ENCODE peak calls at places on chromosomes 6 and 20, in seven cellular contexts. S, T, P, F, H, L and E are unnamed samples.

GRCh38 chr6:35300848-35301247 is 3.2 kb downstream of the DEF6 start:
- DNase-seq in S (no peak), T (no peak), P (no peak), F (no peak), H (no peak), L (no peak), E (no peak)

GRCh38 chr6:42394881-42395620 is 56.7 kb downstream of the TRERF1 start:
- DNase-seq in S (no peak), T (no peak), P (no peak), F (no peak), H (no peak), L (no peak), E (no peak)

GRCh38 chr20:61185841-61186601 is 66.0 kb upstream of the CDH4 start:
- DNase-seq in S (peak; percentile 24), T (no peak), P (no peak), F (no peak), H (no peak), L (peak; percentile 85), E (peak; percentile 88)

GRCh38 chr6:168536665-168537249 is 95.8 kb downstream of the SMOC2 start:
- DNase-seq in S (no peak), T (no peak), P (no peak), F (no peak), H (no peak), L (no peak), E (no peak)

GRCh38 chr6:71181565-71181964 is 107.0 kb upstream of the OGFRL1 start:
- DNase-seq in S (peak; percentile 69), T (no peak), P (no peak), F (no peak), H (no peak), L (peak; percentile 71), E (peak; percentile 91)

GRCh38 chr20:45626540-45626939 is 3.0 kb upstream of the WFDC10A start:
- DNase-seq in S (no peak), T (no peak), P (no peak), F (no peak), H (no peak), L (no peak), E (no peak)

GRCh38 chr20:9594284-9594875 is 80.0 kb downstream of the LAMP5 start:
- DNase-seq in S (no peak), T (no peak), P (no peak), F (no peak), H (no peak), L (peak; percentile 83), E (no peak)

GRCh38 chr6:1402868-1403267 is 13.5 kb downstream of the FOXF2 start:
- DNase-seq in S (no peak), T (no peak), P (no peak), F (no peak), H (no peak), L (no peak), E (no peak)

GRCh38 chr6:106807946-106808611 is 166.4 kb downstream of the CD24 start:
- DNase-seq in S (peak; percentile 9), T (no peak), P (no peak), F (no peak), H (no peak), L (no peak), E (no peak)

GRCh38 chr6:44050872-44051421 is 76.3 kb downstream of the MRPL14 start:
- DNase-seq in S (no peak), T (no peak), P (no peak), F (no peak), H (no peak), L (no peak), E (no peak)

GRCh38 chr6:145009691-145010090 is 724.6 kb downstream of the UTRN start:
- DNase-seq in S (no peak), T (no peak), P (no peak), F (no peak), H (no peak), L (no peak), E (peak; percentile 28)

GRCh38 chr6:114042267-114043075 is 71.5 kb upstream of the HDAC2 start:
- DNase-seq in S (no peak), T (no peak), P (no peak), F (no peak), H (no peak), L (no peak), E (peak; percentile 31)

GRCh38 chr6:114040871-114041270 is 69.9 kb upstream of the HDAC2 start:
- DNase-seq in S (no peak), T (no peak), P (no peak), F (no peak), H (no peak), L (no peak), E (peak; percentile 39)

GRCh38 chr6:114039835-114040234 is 68.9 kb upstream of the HDAC2 start:
- DNase-seq in S (no peak), T (no peak), P (no peak), F (no peak), H (no peak), L (no peak), E (no peak)
- TF ChIP-seq CTCF in S (no peak), T (no peak), P (no peak), F (no peak), H (no peak), L (no peak), E (no peak)

GRCh38 chr20:54642733-54643667 is 167.6 kb downstream of the DOK5 start:
- DNase-seq in S (no peak), T (no peak), P (no peak), F (no peak), H (no peak), L (no peak), E (no peak)
- TF ChIP-seq CTCF in S (no peak), T (no peak), P (no peak), F (no peak), H (no peak), L (no peak), E (no peak)

GRCh38 chr20:22245139-22245538 is 339.2 kb downstream of the FOXA2 start:
- DNase-seq in S (no peak), T (no peak), P (no peak), F (no peak), H (no peak), L (no peak), E (no peak)

GRCh38 chr20:22243063-22243462 is 341.3 kb downstream of the FOXA2 start:
- DNase-seq in S (no peak), T (no peak), P (no peak), F (no peak), H (no peak), L (no peak), E (no peak)

GRCh38 chr20:22248052-22248667 is 336.2 kb downstream of the FOXA2 start:
- DNase-seq in S (peak; percentile 28), T (no peak), P (no peak), F (no peak), H (no peak), L (peak; percentile 26), E (peak; percentile 9)
- TF ChIP-seq CTCF in S (peak; percentile 27), T (no peak), P (peak; percentile 22), F (peak; percentile 32), H (peak; percentile 59), L (peak; percentile 60), E (peak; percentile 33)

DNA sequence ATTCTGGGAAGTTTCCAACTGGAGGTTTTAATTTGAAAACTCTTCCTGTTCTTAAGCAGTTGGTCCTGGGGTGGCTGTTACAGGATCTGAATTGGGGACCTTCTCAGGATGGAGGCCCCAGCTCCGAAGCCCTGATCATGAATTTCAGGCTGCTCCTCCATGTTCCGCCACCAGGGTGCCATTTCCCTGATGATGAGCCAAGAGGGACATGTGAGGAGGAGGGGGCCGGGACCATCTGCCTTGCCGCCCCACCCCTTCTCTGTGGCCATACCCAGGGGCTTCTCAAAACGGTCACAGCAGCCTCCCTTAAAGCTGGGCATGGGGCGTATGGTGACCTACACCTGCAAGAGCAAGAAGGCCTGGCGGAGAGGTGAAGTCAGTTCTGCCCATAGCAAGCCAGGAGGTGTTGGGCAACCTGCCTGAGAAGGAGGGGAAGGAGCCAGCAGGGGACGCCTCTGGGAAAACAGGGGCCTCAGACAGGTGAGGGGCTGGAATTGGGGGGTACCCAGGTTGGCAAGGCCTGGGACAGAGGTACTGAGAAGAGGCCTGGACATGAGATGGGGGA is 3.6 kb upstream of the BAK1 start:
- DNase-seq in S (peak; percentile 49), T (no peak), P (no peak), F (no peak), H (no peak), L (peak; percentile 39), E (no peak)
- TF ChIP-seq CTCF in S (peak; percentile 46), T (no peak), P (peak; percentile 50), F (no peak), H (peak; percentile 24), L (peak; percentile 9), E (peak; percentile 32)

GRCh38 chr6:127103482-127103881 is 15.0 kb upstream of the RSPO3 start:
- DNase-seq in S (no peak), T (no peak), P (no peak), F (no peak), H (no peak), L (peak; percentile 85), E (no peak)

GRCh38 chr6:127102859-127103258 is 15.6 kb upstream of the RSPO3 start:
- DNase-seq in S (no peak), T (no peak), P (no peak), F (no peak), H (no peak), L (no peak), E (no peak)

GRCh38 chr6:127102299-127102698 is 16.2 kb upstream of the RSPO3 start:
- DNase-seq in S (no peak), T (no peak), P (no peak), F (peak; percentile 22), H (no peak), L (peak; percentile 97), E (peak; percentile 88)

GRCh38 chr6:127096167-127096566 is 22.3 kb upstream of the RSPO3 start:
- DNase-seq in S (no peak), T (no peak), P (no peak), F (no peak), H (no peak), L (peak; percentile 23), E (no peak)

GRCh38 chr6:127100510-127101140 is 17.8 kb upstream of the RSPO3 start:
- DNase-seq in S (no peak), T (no peak), P (no peak), F (no peak), H (no peak), L (peak; percentile 69), E (peak; percentile 48)
- TF ChIP-seq CTCF in S (peak; percentile 36), T (no peak), P (peak; percentile 39), F (no peak), H (peak; percentile 41), L (peak; percentile 42), E (peak; percentile 41)

GRCh38 chr6:17706580-17707370 is at the start of gene NUP153:
- DNase-seq in S (peak; percentile 99), T (peak; percentile 99), P (peak; percentile 98), F (peak; percentile 98), H (peak; percentile 99), L (peak; percentile 98), E (peak; percentile 99)
- TF ChIP-seq CTCF in S (no peak), T (no peak), P (no peak), F (no peak), H (no peak), L (no peak), E (no peak)

GRCh38 chr20:8082025-8082424 is 50.0 kb upstream of the PLCB1 start:
- DNase-seq in S (peak; percentile 46), T (no peak), P (no peak), F (no peak), H (no peak), L (peak; percentile 45), E (peak; percentile 48)
- TF ChIP-seq CTCF in S (peak; percentile 50), T (no peak), P (peak; percentile 44), F (no peak), H (peak; percentile 29), L (no peak), E (peak; percentile 52)